ENCODE peak calls at places on chromosomes 6 and 20, in nine cellular contexts. D is A549, F is mammary epithelial cell, H is colonic mucosa, Z is body of pancreas, S is lung, J is H9, E is tibial nerve, W is IMR-90. I is an unnamed sample.

GRCh38 chr20:10714236-10714975 is 40.6 kb upstream of the JAG1 start:
- DNase-seq in D (no peak), F (peak), H (no peak), Z (no peak), S (no peak), J (no peak), E (no peak), W (no peak), I (no peak)

GRCh38 chr6:153024401-153025017 is 22.0 kb upstream of the MTRF1L start:
- DNase-seq in D (peak), F (peak), H (peak), Z (peak), S (peak), J (peak), E (peak), W (peak), I (peak)

GRCh38 chr6:154427425-154427824 is 70.8 kb upstream of the IPCEF1 start:
- DNase-seq in D (no peak), F (no peak), H (no peak), Z (no peak), S (no peak), J (no peak), E (no peak), W (no peak), I (no peak)

GRCh38 chr6:45677381-45677992 is 299.8 kb upstream of the SUPT3H start:
- DNase-seq in D (no peak), F (no peak), H (peak), Z (peak), S (no peak), J (no peak), E (peak), W (peak), I (no peak)

GRCh38 chr20:33673411-33674293 is 576 bp downstream of the NECAB3 start:
- DNase-seq in D (no peak), F (no peak), H (no peak), Z (no peak), S (no peak), J (no peak), E (no peak), W (peak), I (peak)

GRCh38 chr6:104728444-104728843 is 131.3 kb downstream of the HACE1 start:
- DNase-seq in D (no peak), F (no peak), H (no peak), Z (no peak), S (no peak), J (no peak), E (no peak), W (peak), I (no peak)

GRCh38 chr6:121590438-121590837 is 155.0 kb downstream of the GJA1 start:
- DNase-seq in D (peak), F (no peak), H (no peak), Z (no peak), S (no peak), J (no peak), E (no peak), W (peak), I (no peak)

GRCh38 chr6:5121479-5121878 is 36.3 kb downstream of the PPP1R3G start:
- DNase-seq in D (no peak), F (no peak), H (no peak), Z (no peak), S (no peak), J (no peak), E (no peak), W (no peak), I (no peak)

GRCh38 chr6:119647309-119647708 is 297.7 kb upstream of the MAN1A1 start:
- DNase-seq in D (no peak), F (no peak), H (no peak), Z (no peak), S (no peak), J (no peak), E (no peak), W (no peak), I (no peak)

GRCh38 chr20:19976595-19977372 is 40.4 kb upstream of the NAA20 start:
- DNase-seq in D (peak), F (peak), H (no peak), Z (peak), S (peak), J (no peak), E (peak), W (peak), I (peak)

GRCh38 chr6:53956068-53956711 is 155.1 kb upstream of the MLIP start:
- DNase-seq in D (peak), F (peak), H (peak), Z (peak), S (peak), J (peak), E (peak), W (peak), I (peak)

GRCh38 chr20:62913043-62913630 is 13.2 kb downstream of the DIDO1 start:
- DNase-seq in D (no peak), F (no peak), H (no peak), Z (no peak), S (no peak), J (no peak), E (no peak), W (no peak), I (no peak)

GRCh38 chr6:108837236-108837971 is 10.8 kb upstream of the ARMC2 start:
- DNase-seq in D (no peak), F (peak), H (no peak), Z (no peak), S (no peak), J (no peak), E (no peak), W (peak), I (peak)

GRCh38 chr6:163337958-163338357 is 76.6 kb upstream of the QKI start:
- DNase-seq in D (no peak), F (no peak), H (no peak), Z (no peak), S (peak), J (no peak), E (no peak), W (no peak), I (peak)

GRCh38 chr6:17200395-17200794 is 80.8 kb upstream of the RBM24 start:
- DNase-seq in D (no peak), F (no peak), H (no peak), Z (no peak), S (no peak), J (peak), E (no peak), W (no peak), I (no peak)

GRCh38 chr6:82220167-82220566 is 27.4 kb downstream of the IBTK start:
- DNase-seq in D (no peak), F (no peak), H (no peak), Z (no peak), S (no peak), J (no peak), E (no peak), W (no peak), I (no peak)

GRCh38 chr6:161273752-161274487 is at the start of gene AGPAT4:
- DNase-seq in D (peak), F (peak), H (peak), Z (peak), S (peak), J (peak), E (peak), W (peak), I (peak)

GRCh38 chr6:49847014-49847413 is 19.3 kb downstream of the CRISP1 start:
- DNase-seq in D (no peak), F (no peak), H (no peak), Z (no peak), S (no peak), J (no peak), E (no peak), W (no peak), I (no peak)

GRCh38 chr6:31092769-31093505 is 19.4 kb downstream of the C6orf15 start:
- DNase-seq in D (no peak), F (no peak), H (no peak), Z (no peak), S (no peak), J (no peak), E (no peak), W (no peak), I (no peak)

GRCh38 chr6:39407446-39407993 is 85.0 kb upstream of the KCNK16 start:
- DNase-seq in D (no peak), F (no peak), H (no peak), Z (no peak), S (no peak), J (no peak), E (no peak), W (no peak), I (no peak)

GRCh38 chr20:44092551-44093248 is 94.3 kb downstream of the JPH2 start:
- DNase-seq in D (peak), F (peak), H (peak), Z (no peak), S (no peak), J (peak), E (no peak), W (peak), I (no peak)

GRCh38 chr6:157228421-157229218 is 94.7 kb downstream of the TMEM242 start:
- DNase-seq in D (no peak), F (no peak), H (no peak), Z (peak), S (no peak), J (no peak), E (no peak), W (no peak), I (no peak)

GRCh38 chr20:35395728-35396127 is 16.0 kb downstream of the UQCC1 start:
- DNase-seq in D (no peak), F (no peak), H (no peak), Z (peak), S (no peak), J (no peak), E (no peak), W (peak), I (no peak)

GRCh38 chr20:12528591-12529041 is 480.2 kb upstream of the SPTLC3 start:
- DNase-seq in D (no peak), F (no peak), H (no peak), Z (no peak), S (no peak), J (no peak), E (no peak), W (no peak), I (no peak)

GRCh38 chr6:90820436-90820835 is 233.6 kb upstream of the MAP3K7 start:
- DNase-seq in D (no peak), F (peak), H (no peak), Z (no peak), S (no peak), J (no peak), E (no peak), W (no peak), I (no peak)

GRCh38 chr6:106025655-106026054 is 60.5 kb upstream of the PRDM1 start:
- DNase-seq in D (no peak), F (peak), H (no peak), Z (no peak), S (no peak), J (no peak), E (no peak), W (peak), I (no peak)

GRCh38 chr6:22575190-22575589 is 5.8 kb downstream of the HDGFL1 start:
- DNase-seq in D (no peak), F (no peak), H (no peak), Z (no peak), S (no peak), J (no peak), E (no peak), W (peak), I (no peak)

GRCh38 chr6:112298816-112299281 is 44.5 kb upstream of the LAMA4 start:
- DNase-seq in D (peak), F (peak), H (no peak), Z (no peak), S (no peak), J (no peak), E (no peak), W (peak), I (peak)

GRCh38 chr6:112296694-112297093 is 42.3 kb upstream of the LAMA4 start:
- DNase-seq in D (no peak), F (no peak), H (no peak), Z (no peak), S (no peak), J (no peak), E (no peak), W (peak), I (no peak)

GRCh38 chr6:112298021-112298745 is 43.8 kb upstream of the LAMA4 start:
- DNase-seq in D (peak), F (peak), H (no peak), Z (no peak), S (no peak), J (no peak), E (no peak), W (peak), I (peak)

GRCh38 chr6:112300888-112301287 is 46.2 kb upstream of the RFPL4B start:
- DNase-seq in D (no peak), F (no peak), H (no peak), Z (no peak), S (no peak), J (no peak), E (no peak), W (no peak), I (no peak)

DNA sequence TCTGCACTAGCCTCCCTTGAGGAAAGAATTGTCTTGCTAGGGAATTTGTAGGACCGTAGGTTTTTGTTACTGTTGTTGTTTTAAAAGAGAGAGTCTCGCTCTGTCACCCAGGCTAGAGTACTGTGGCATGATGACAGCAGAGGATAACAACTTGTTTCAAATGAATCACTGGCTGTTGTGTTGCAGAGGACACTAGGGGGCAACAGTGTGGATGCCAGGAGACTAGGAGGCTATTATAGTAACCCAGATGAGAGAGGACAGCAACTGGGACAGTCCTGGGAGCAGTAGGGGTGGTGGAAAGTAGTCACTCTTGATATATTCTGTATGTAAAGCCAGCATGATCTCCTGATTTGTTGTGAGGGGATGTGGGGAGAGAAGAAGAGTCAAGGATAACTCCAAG is 41.8 kb upstream of the LAMA4 start:
- DNase-seq in D (peak), F (peak), H (no peak), Z (no peak), S (no peak), J (peak), E (no peak), W (peak), I (peak)
- TF ChIP-seq CTCF in D (peak), F (peak), H (no peak), Z (no peak), S (no peak), J (peak), E (peak), W (peak), I (peak)

GRCh38 chr6:83758533-83758932 is 49.6 kb upstream of the SNAP91 start:
- DNase-seq in D (no peak), F (no peak), H (no peak), Z (no peak), S (no peak), J (no peak), E (no peak), W (no peak), I (no peak)
- H3K27ac ChIP-seq in D (no peak), F (no peak), H (no peak), Z (no peak), S (no peak), J (no peak), E (no peak), W (no peak), I (no peak)

DNA sequence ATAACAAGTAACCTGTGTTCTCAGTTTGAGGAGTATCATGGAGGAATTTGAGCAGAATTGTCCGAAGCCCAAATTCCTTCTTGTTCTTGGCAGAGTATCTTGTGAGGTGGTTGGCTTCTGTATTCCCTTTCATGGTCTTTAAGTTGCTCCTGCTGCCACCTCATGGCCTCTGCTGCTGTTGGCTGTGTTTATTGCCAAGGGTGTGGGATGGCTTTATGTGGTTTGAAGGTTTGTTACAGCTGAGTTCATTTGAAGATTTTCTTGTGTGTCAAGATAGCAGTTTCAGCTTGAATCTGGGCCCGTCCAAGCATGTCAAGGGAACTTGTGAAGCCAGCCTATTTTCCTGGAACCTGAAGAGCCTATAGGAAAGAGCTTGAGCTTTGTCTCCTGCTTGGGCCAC is 20.2 kb upstream of the TTK start:
- DNase-seq in D (peak), F (peak), H (no peak), Z (no peak), S (no peak), J (peak), E (no peak), W (no peak), I (no peak)
- TF ChIP-seq CTCF in D (no peak), F (peak), H (no peak), Z (no peak), S (no peak), J (peak), E (no peak), W (no peak), I (no peak)

GRCh38 chr6:15363164-15363522 is 117.3 kb downstream of the JARID2 start:
- DNase-seq in D (no peak), F (no peak), H (no peak), Z (no peak), S (no peak), J (no peak), E (no peak), W (no peak), I (no peak)
- H3K27ac ChIP-seq in D (no peak), F (no peak), H (no peak), Z (no peak), S (no peak), J (no peak), E (no peak), W (no peak), I (no peak)

GRCh38 chr6:96394727-96395126 is 126.9 kb upstream of the UFL1 start:
- DNase-seq in D (peak), F (peak), H (no peak), Z (peak), S (no peak), J (no peak), E (no peak), W (no peak), I (peak)
- TF ChIP-seq CTCF in D (no peak), F (peak), H (no peak), Z (peak), S (no peak), J (peak), E (no peak), W (no peak), I (peak)

DNA sequence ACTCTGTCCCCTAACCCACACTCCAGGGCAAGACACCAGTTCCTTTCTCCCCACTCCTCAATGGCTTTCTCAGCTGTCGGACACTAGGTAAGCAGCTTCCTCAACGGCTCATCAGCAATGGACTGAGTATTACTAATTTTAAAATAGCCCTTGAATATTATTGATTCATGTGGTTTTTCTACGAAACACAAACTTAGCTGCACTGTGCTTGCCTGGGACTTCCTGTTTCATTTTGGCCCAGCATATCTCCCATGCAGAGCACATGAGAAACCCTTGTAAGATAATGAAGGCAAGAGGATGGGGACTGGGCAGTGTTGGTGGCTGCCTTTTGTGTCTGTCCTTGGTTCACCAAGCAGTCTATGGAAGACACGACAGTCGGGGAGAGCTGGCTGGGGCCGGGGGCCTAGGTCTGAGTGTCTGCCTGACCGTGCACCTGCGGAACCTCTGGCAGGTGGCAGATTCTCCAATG is 48.9 kb downstream of the RNASET2 start:
- DNase-seq in D (no peak), F (no peak), H (no peak), Z (no peak), S (no peak), J (no peak), E (no peak), W (no peak), I (no peak)
- H3K27ac ChIP-seq in D (no peak), F (no peak), H (no peak), Z (no peak), S (no peak), J (no peak), E (no peak), W (no peak), I (no peak)

DNA sequence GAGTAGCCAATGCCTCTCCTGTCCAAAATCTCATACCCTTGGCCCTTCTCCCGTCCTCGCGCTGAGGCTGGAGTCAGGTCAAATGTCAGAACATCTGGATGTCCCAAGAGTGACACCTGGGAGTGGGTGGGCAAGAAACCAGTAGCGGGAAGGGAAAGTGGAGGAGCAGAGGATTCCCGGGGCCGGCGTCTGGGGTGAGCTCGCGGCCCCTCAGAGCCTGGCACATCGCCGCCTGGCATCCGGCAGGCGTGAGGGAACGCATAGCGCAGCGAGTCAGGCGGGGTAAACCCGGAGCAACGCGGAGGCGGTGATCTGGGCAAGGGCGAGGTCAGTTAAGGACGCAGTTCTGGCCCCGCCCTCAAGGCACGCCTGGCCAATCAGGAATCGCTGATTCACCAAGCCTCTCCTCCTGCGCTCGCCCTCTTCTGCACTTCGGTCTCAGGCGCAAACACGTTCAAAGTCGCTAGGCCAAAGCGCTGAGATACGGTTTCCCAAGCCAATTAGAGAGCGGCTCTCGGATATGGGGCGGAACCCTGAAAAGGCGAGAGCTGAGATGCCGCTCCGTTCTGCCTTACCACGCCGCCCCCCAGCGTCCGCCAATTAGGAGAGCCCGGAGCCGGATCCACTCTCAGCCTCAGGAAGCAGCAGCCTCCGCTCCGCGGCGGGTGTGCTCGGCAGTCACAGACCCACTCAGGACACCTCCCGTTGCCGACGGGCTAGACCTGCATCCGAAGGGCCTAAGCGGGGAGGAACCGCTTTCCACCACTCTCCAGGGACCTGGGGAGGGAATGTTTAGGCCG is 22.5 kb downstream of the VPS52 start:
- DNase-seq in D (peak), F (peak), H (peak), Z (peak), S (peak), J (peak), E (peak), W (peak), I (peak)
- TF ChIP-seq CTCF in D (no peak), F (peak), H (no peak), Z (peak), S (peak), J (no peak), E (peak), W (peak), I (no peak)